ENCODE peak calls at places on chromosomes 16 and 17, in five cellular contexts. Q is SK-N-SH, L is PC-9, V is H1, E is fibroblast of lung. X is an unnamed sample.

GRCh38 chr16:28477311-28477920 is 5.3 kb upstream of the NPIPB7 start:
- DNase-seq in Q (no peak), L (no peak), V (no peak), E (no peak), X (no peak)

GRCh38 chr17:29936724-29937123 is 4.7 kb upstream of the EFCAB5 start:
- DNase-seq in Q (no peak), L (no peak), V (no peak), E (no peak), X (no peak)

GRCh38 chr17:10117581-10118001 is 80.8 kb downstream of the GAS7 start:
- DNase-seq in Q (no peak), L (no peak), V (no peak), E (peak), X (no peak)

GRCh38 chr16:23901178-23902131 is 65.7 kb downstream of the PRKCB start:
- DNase-seq in Q (no peak), L (no peak), V (no peak), E (no peak), X (no peak)

GRCh38 chr16:56368545-56368944 is 56.8 kb downstream of the AMFR start:
- DNase-seq in Q (no peak), L (no peak), V (no peak), E (no peak), X (no peak)

GRCh38 chr17:75695830-75696271 is 25.4 kb upstream of the ITGB4 start:
- DNase-seq in Q (no peak), L (no peak), V (no peak), E (no peak), X (no peak)

GRCh38 chr16:2156025-2156848 is 655 bp downstream of the TRAF7 start:
- DNase-seq in Q (peak), L (no peak), V (no peak), E (peak), X (peak)

GRCh38 chr16:35352431-35352830 is 1893.0 kb downstream of the TP53TG3F start:
- DNase-seq in Q (peak), L (no peak), V (no peak), E (no peak), X (no peak)

GRCh38 chr17:80009391-80010282 is 26.0 kb downstream of the TBC1D16 start:
- DNase-seq in Q (no peak), L (no peak), V (no peak), E (no peak), X (no peak)

GRCh38 chr17:81129711-81130367 is 35.5 kb upstream of the PVALEF start:
- DNase-seq in Q (no peak), L (no peak), V (no peak), E (no peak), X (no peak)

GRCh38 chr17:55770220-55770870 is 19.5 kb downstream of the PCTP start:
- DNase-seq in Q (peak), L (no peak), V (no peak), E (peak), X (peak)

GRCh38 chr17:63975541-63976092 is 2.9 kb upstream of the SCN4A start:
- DNase-seq in Q (no peak), L (no peak), V (no peak), E (no peak), X (no peak)

GRCh38 chr17:44297975-44298374 is 10.4 kb upstream of the RUNDC3A start:
- DNase-seq in Q (no peak), L (no peak), V (no peak), E (no peak), X (no peak)

GRCh38 chr17:79971651-79972050 is 64.0 kb downstream of the TBC1D16 start:
- DNase-seq in Q (no peak), L (no peak), V (no peak), E (no peak), X (no peak)

GRCh38 chr17:40310882-40311391 is 2.0 kb downstream of the RARA start:
- DNase-seq in Q (peak), L (no peak), V (no peak), E (no peak), X (no peak)

GRCh38 chr17:74742153-74742515 is 5.1 kb downstream of the RAB37 start:
- DNase-seq in Q (no peak), L (peak), V (no peak), E (no peak), X (no peak)

GRCh38 chr16:54099627-54100026 is 187.0 kb downstream of the IRX3 start:
- DNase-seq in Q (no peak), L (no peak), V (no peak), E (no peak), X (no peak)

GRCh38 chr16:87198328-87198731 is 118.9 kb downstream of the C16orf95 start:
- DNase-seq in Q (peak), L (peak), V (no peak), E (peak), X (peak)

GRCh38 chr16:16019488-16019887 is 70.1 kb downstream of the ABCC1 start:
- DNase-seq in Q (no peak), L (peak), V (no peak), E (peak), X (peak)

GRCh38 chr16:78504391-78504945 is 405.0 kb downstream of the WWOX start:
- DNase-seq in Q (no peak), L (no peak), V (no peak), E (peak), X (peak)

GRCh38 chr17:55436224-55437164 is 14.9 kb upstream of the MMD start:
- DNase-seq in Q (peak), L (peak), V (no peak), E (no peak), X (no peak)

GRCh38 chr17:68319420-68320162 is 28.3 kb downstream of the ARSG start:
- DNase-seq in Q (no peak), L (no peak), V (no peak), E (no peak), X (no peak)

GRCh38 chr17:21098934-21099687 is 27.7 kb upstream of the DHRS7B start:
- DNase-seq in Q (peak), L (peak), V (peak), E (peak), X (peak)

GRCh38 chr16:54033747-54034146 is 252.8 kb downstream of the IRX3 start:
- DNase-seq in Q (no peak), L (no peak), V (no peak), E (no peak), X (no peak)

GRCh38 chr17:18377437-18378204 is at the start of gene EVPLL:
- DNase-seq in Q (peak), L (peak), V (no peak), E (no peak), X (no peak)

GRCh38 chr17:21008516-21008915 is 34.3 kb downstream of the USP22 start:
- DNase-seq in Q (no peak), L (no peak), V (no peak), E (no peak), X (no peak)

GRCh38 chr16:11349599-11350276 is 4.5 kb downstream of the RMI2 start:
- DNase-seq in Q (no peak), L (no peak), V (no peak), E (peak), X (peak)

GRCh38 chr16:86100205-86101134 is 201.5 kb downstream of the IRF8 start:
- DNase-seq in Q (no peak), L (no peak), V (no peak), E (peak), X (no peak)

GRCh38 chr16:82459580-82460256 is 167.1 kb upstream of the CDH13 start:
- DNase-seq in Q (no peak), L (no peak), V (no peak), E (no peak), X (no peak)

GRCh38 chr17:29241015-29241963 is 5.4 kb upstream of the CRYBA1 start:
- DNase-seq in Q (peak), L (peak), V (peak), E (peak), X (peak)

GRCh38 chr16:50699345-50700159 is 6.1 kb downstream of the NOD2 start:
- DNase-seq in Q (no peak), L (peak), V (no peak), E (no peak), X (peak)

GRCh38 chr17:73536700-73537680 is 107.3 kb downstream of the SDK2 start:
- DNase-seq in Q (peak), L (no peak), V (no peak), E (no peak), X (no peak)

GRCh38 chr17:77548967-77549366 is 408.2 kb downstream of the SEC14L1 start:
- DNase-seq in Q (no peak), L (no peak), V (no peak), E (no peak), X (no peak)

GRCh38 chr17:27449541-27449940 is 6.7 kb upstream of the KSR1 start:
- DNase-seq in Q (no peak), L (no peak), V (no peak), E (no peak), X (no peak)

GRCh38 chr17:38578641-38579480 is 26.9 kb downstream of the SRCIN1 start:
- DNase-seq in Q (peak), L (no peak), V (no peak), E (no peak), X (no peak)

GRCh38 chr17:68383443-68384321 is 73.6 kb downstream of the WIPI1 start:
- DNase-seq in Q (no peak), L (no peak), V (no peak), E (peak), X (peak)

GRCh38 chr16:72658888-72659717 is 388.8 kb downstream of the ZFHX3 start:
- DNase-seq in Q (no peak), L (no peak), V (no peak), E (no peak), X (peak)

GRCh38 chr16:72657164-72657563 is 390.8 kb downstream of the ZFHX3 start:
- DNase-seq in Q (no peak), L (no peak), V (no peak), E (no peak), X (no peak)

GRCh38 chr16:72654535-72654934 is 393.4 kb downstream of the ZFHX3 start:
- DNase-seq in Q (no peak), L (no peak), V (no peak), E (no peak), X (no peak)

GRCh38 chr16:72657791-72658190 is 390.1 kb downstream of the ZFHX3 start:
- DNase-seq in Q (no peak), L (no peak), V (no peak), E (no peak), X (no peak)
- H3K27ac ChIP-seq in Q (no peak), L (no peak), V (no peak), E (no peak), X (no peak)

GRCh38 chr17:2853111-2853721 is 57.0 kb downstream of the RAP1GAP2 start:
- DNase-seq in Q (peak), L (no peak), V (no peak), E (peak), X (peak)

GRCh38 chr17:2853722-2854580 is 57.7 kb downstream of the RAP1GAP2 start:
- DNase-seq in Q (peak), L (no peak), V (no peak), E (peak), X (peak)

GRCh38 chr17:2855063-2855600 is 58.9 kb downstream of the RAP1GAP2 start:
- DNase-seq in Q (no peak), L (no peak), V (no peak), E (no peak), X (peak)

GRCh38 chr17:2852729-2853110 is 56.5 kb downstream of the RAP1GAP2 start:
- DNase-seq in Q (peak), L (no peak), V (no peak), E (no peak), X (no peak)

GRCh38 chr17:2854662-2855061 is 58.4 kb downstream of the RAP1GAP2 start:
- DNase-seq in Q (peak), L (no peak), V (no peak), E (no peak), X (peak)
- H3K4me3 ChIP-seq in Q (peak), L (peak), V (peak), E (peak), X (peak)

DNA sequence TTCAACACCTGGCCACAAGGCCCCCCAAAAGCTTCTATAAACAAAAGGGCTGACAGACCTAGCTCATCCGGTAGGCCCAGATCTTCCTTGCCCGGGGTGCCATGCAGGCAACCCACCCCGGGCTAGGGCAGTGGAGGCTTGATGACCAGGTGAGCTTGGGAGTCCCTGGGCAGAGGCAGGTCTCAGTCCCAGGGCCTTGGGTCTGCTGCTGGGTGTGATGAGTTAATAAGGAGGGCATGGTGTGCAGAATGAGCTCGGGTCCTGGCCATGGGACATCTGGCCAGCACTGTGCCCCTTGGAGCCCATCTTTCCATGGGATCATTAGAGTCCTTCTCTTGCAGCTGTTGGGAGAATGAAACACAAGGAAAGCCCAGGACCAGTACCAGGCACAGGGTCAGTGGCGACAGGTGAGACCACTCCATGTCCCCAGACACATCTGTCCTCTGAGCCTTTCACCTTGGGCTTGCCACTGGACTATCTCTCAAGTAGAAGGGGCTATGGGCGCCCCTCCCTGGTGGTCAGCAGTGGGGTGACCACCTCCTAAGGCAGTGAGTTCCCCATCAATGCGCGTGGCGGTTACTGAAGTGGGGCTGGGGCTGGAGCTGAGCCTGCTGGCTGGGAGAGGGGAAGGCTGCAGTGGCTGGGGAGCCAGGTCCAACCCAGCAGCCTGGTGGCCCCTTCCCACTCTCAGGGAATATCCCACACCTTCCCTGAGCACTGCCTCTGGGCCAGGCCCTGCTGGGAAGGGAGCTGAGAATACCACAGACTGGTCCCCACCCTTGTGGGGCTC is 20.1 kb upstream of the MPRIP start:
- DNase-seq in Q (no peak), L (no peak), V (no peak), E (no peak), X (no peak)
- H2AFZ ChIP-seq in Q (no peak), L (no peak), V (no peak), E (no peak), X (no peak)

DNA sequence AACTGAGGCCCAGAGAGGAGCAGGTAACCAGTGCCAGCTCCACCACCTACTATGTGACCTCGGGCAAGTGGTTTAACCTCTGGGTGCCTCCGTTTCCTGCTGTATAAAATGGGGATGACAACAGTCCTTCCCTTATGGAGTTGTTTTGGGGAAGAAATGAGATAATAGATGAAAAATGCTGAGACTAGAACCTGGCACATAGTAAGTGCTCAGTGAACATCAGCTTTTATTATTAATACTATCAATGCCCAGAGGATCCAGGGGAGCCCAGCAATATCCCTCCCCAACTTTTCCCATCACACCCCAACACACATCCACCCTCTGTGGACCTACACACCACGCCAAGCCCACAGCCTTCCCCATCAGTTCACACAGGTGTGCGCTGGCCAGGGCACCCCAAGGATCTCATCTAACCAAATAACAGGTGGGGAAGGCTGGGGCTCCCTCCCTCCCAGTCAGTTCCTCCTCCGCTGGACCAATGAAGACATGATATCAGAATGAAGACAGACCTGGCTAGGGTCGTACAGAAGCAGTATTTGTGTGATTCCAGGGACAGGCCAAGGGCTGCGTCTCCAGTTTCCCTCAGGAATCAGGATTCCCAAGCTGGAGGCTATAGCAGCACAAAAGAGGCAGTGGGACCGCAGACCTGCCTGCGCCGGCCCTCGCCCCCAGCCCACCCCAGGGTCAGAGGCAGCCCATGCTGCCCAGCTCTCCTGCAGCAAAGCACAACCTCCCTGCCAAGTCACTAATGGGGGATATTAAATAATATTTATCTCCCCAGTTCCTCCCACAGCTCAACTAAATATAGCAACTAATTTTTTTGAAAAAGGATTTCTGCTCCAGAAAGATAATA is 1.8 kb downstream of the ATP2A3 start:
- DNase-seq in Q (no peak), L (no peak), V (no peak), E (no peak), X (no peak)
- H3K27ac ChIP-seq in Q (no peak), L (no peak), V (no peak), E (no peak), X (no peak)

DNA sequence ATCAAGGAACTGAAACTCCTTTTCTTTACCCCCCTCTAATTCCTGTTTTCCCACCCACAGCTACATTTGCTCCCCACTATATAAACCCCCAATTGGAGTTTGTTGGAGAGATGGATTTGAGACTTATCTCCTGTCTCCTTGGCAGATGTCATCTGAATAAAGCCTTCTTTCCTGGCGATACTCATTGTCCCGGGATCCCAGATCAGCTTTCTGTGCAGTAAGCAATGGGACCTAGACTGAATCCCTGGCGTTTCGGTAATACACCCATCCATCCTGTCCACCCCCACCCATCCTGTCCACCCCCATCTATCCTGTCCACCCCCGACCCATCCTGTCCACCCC is 22.2 kb downstream of the QPRT start:
- DNase-seq in Q (no peak), L (no peak), V (no peak), E (no peak), X (no peak)
- H3K4me3 ChIP-seq in Q (no peak), L (no peak), V (no peak), E (no peak), X (no peak)

GRCh38 chr16:27334874-27335273 is 21.1 kb downstream of the IL4R start:
- DNase-seq in Q (no peak), L (peak), V (no peak), E (peak), X (no peak)
- H2AFZ ChIP-seq in Q (no peak), L (no peak), V (no peak), E (no peak), X (no peak)

X was measured in GM23248.